ENCODE peak calls at places on chromosomes 12 and 14, in six cellular contexts. Q is MM.1S, K is GM23338, X is GM23248, G is PC-3, E is SK-N-SH. B is an unnamed sample.

GRCh38 chr12:114963846-114964245 is 279.9 kb upstream of the TBX3 start:
- DNase-seq in E (no peak), X (no peak), Q (no peak), G (no peak), K (no peak), B (no peak)

GRCh38 chr12:89893972-89894706 is 185.5 kb upstream of the ATP2B1 start:
- DNase-seq in Q (no peak), G (peak; percentile 54), X (peak; percentile 55), E (no peak), K (no peak), B (no peak)

GRCh38 chr12:100573499-100574261 is at the start of gene GAS2L3:
- DNase-seq in G (peak; percentile 93), Q (peak; percentile 81), E (peak; percentile 95), X (peak; percentile 96), K (peak; percentile 91), B (peak; percentile 96)

GRCh38 chr14:98069712-98070133 is 1202.3 kb downstream of the BCL11B start:
- DNase-seq in X (peak; percentile 0), E (no peak), Q (no peak), G (peak; percentile 69), K (peak; percentile 60), B (peak; percentile 42)

GRCh38 chr14:54760866-54761265 is 141.8 kb downstream of the GCH1 start:
- DNase-seq in Q (no peak), K (no peak), E (no peak), G (no peak), X (no peak), B (no peak)

GRCh38 chr12:51636986-51637385 is 46.0 kb downstream of the SCN8A start:
- DNase-seq in Q (no peak), E (no peak), X (no peak), G (no peak), K (no peak), B (no peak)

GRCh38 chr12:13165578-13166120 is 30.9 kb upstream of the EMP1 start:
- DNase-seq in G (peak; percentile 91), K (no peak), Q (peak; percentile 94), X (peak; percentile 88), E (no peak), B (no peak)

GRCh38 chr12:79098530-79098929 is 234.0 kb downstream of the SYT1 start:
- DNase-seq in Q (no peak), K (no peak), E (no peak), X (no peak), G (no peak), B (no peak)

GRCh38 chr12:76035045-76035444 is 3.5 kb upstream of the PHLDA1 start:
- DNase-seq in K (no peak), G (no peak), E (no peak), X (no peak), Q (no peak), B (no peak)

GRCh38 chr12:76031414-76032042 is at the start of gene PHLDA1:
- DNase-seq in X (peak; percentile 99), G (peak; percentile 98), Q (peak; percentile 98), K (peak; percentile 93), E (peak; percentile 88), B (peak; percentile 93)

GRCh38 chr12:76031081-76031413 is 529 bp downstream of the PHLDA1 start:
- DNase-seq in G (peak; percentile 31), Q (no peak), E (no peak), K (no peak), X (no peak), B (no peak)

GRCh38 chr12:76032043-76032981 is 736 bp upstream of the PHLDA1 start:
- DNase-seq in G (peak; percentile 53), Q (peak; percentile 79), E (peak; percentile 15), K (peak; percentile 79), X (peak; percentile 90), B (peak; percentile 67)

DNA sequence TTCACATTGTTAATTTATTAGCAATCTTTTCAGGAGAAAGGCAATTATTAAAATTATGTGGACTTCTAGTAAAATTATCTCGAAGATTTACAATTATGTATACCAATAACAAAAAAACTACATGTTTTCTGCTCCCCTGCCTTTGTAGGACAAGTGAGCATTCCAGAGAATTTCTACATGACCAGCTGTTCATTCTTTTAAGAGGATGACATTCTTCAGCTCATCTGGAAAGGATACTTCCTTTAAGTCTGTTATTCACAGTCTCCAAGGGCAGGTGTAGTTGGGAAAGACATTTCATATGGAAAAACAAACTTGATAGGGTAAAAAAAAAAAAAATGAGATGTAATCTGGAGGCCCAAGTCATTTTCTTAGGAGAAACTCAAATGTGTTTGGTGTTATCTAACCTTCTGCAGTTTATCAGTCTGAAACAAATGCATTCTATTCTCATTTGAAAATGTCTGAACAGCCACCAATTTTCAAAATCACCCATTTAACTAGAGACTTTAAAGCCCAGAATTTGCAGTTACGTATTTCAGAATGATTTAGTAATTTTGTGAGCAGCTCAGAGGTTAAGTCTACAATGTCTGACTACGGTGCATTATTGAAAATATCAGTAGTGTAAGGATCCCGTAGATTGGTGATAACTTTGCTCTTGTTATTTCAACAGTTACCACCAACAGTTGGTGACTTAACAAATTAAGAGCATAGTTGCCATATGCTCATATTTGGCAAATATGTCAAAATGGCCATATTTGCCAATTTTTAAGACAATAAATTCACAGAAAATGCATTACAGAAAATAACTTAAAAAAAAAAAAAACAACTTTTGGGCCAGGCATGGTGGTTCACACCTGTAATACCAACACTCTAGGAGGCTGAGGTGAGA is 1.8 kb upstream of the PHLDA1 start:
- DNase-seq in E (no peak), Q (no peak), K (peak; percentile 72), G (peak; percentile 43), X (peak; percentile 51), B (peak; percentile 16)
- H3K4me1 ChIP-seq in E (peaks cover 15% of the 10 kb centered on the region), Q (peaks cover 17% of the 10 kb centered on the region), K (peaks cover 32% of the 10 kb centered on the region), G (peaks cover 31% of the 10 kb centered on the region), X (peaks cover 25% of the 10 kb centered on the region), B (peaks cover 35% of the 10 kb centered on the region)

DNA sequence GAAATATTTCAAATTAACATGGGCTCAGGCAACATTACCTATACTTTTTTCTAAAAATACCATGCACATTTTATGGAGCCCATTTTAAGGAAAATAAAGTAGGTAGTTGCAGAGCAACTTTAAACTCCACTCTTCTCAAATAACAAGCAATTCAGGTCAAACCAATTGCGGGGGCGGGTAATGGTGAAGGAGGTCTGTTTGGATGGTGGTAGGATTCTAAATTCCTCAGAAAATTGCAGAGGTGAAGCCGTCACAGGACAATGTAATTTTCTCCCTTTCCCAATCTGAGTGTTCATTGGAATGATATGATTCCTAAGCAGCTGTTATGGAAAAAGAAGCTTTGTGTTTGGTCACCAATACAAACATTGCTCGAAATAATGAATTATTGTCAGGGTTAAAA is 11.6 kb downstream of the PKP2 start:
- DNase-seq in E (no peak), Q (no peak), K (peak; percentile 40), G (no peak), X (no peak), B (no peak)
- TF ChIP-seq EZH2phosphoT487 in E (no peak), Q (no peak), K (no peak), G (no peak), X (no peak), B (no peak)

GRCh38 chr14:49907186-49907585 is 14.3 kb downstream of the ARF6 start:
- DNase-seq in G (peak; percentile 38), E (no peak), K (no peak), X (no peak), Q (no peak), B (no peak)
- H3F3A ChIP-seq in G (peaks cover 14% of the 10 kb centered on the region), E (peaks cover 43% of the 10 kb centered on the region), K (no peaks in the 10 kb centered on the region), X (peaks cover 36% of the 10 kb centered on the region), Q (no peaks in the 10 kb centered on the region), B (no peaks in the 10 kb centered on the region)

DNA sequence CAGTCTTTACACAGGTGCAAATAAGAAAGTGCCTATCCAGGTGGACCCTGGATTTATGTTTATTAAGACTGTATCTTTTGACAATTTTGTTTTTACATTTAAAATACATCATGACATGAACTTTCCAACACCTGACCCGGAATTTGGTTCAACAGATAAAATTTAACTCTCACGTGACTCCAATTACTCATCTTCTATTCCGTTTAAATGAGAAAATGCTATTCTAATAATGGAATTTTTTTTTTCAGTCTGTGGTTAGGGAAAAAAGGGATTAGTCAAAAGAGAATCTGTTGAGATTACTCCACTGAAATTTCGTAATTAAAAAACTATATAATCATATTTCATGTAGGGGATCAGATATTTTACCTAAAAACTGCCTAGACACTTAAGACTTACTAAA is 11.1 kb downstream of the VPS37B start:
- DNase-seq in G (no peak), E (no peak), X (peak; percentile 51), Q (no peak), K (no peak), B (no peak)
- H3K4me1 ChIP-seq in G (peaks cover 58% of the 10 kb centered on the region), E (peaks cover 7% of the 10 kb centered on the region), X (peaks cover 42% of the 10 kb centered on the region), Q (peaks cover 68% of the 10 kb centered on the region), K (peaks cover 2% of the 10 kb centered on the region), B (peaks cover 24% of the 10 kb centered on the region)

GRCh38 chr14:49506650-49507049 is 79.5 kb downstream of the RPS29 start:
- DNase-seq in X (no peak), G (peak; percentile 62), K (no peak), Q (no peak), E (no peak), B (peak; percentile 53)
- TF ChIP-seq EZH2phosphoT487 in X (no peak), G (no peak), K (no peak), Q (no peak), E (no peak), B (no peak)

GRCh38 chr14:103216857-103217256 is 93.6 kb downstream of the TNFAIP2 start:
- DNase-seq in G (no peak), Q (no peak), K (no peak), E (no peak), X (no peak), B (no peak)
- H3F3A ChIP-seq in G (no peaks in the 10 kb centered on the region), Q (no peaks in the 10 kb centered on the region), K (no peaks in the 10 kb centered on the region), E (no peaks in the 10 kb centered on the region), X (peaks cover 3% of the 10 kb centered on the region), B (peaks cover 4% of the 10 kb centered on the region)